ENCODE peak calls at places on chromosomes 2 and 18, in eight cellular contexts. One of them, this sample, is unnamed.

GRCh38 chr2:239293450-239294430 is 107.1 kb downstream of the HDAC4 start:
- DNase-seq in PC-9: no peak
- DNase-seq in HepG2: no peak
- DNase-seq in HCT116: no peak
- DNase-seq in neural progenitor cell: peak; percentile 51
- DNase-seq in fibroblast of lung: no peak
- DNase-seq in GM12878: peak; percentile 26
- DNase-seq in K562: peak; percentile 54
- DNase-seq in this sample: no peak

GRCh38 chr2:46120792-46121565 is 176.2 kb upstream of the EPAS1 start:
- DNase-seq in neural progenitor cell: no peak
- DNase-seq in fibroblast of lung: no peak
- DNase-seq in GM12878: no peak
- DNase-seq in PC-9: no peak
- DNase-seq in K562: no peak
- DNase-seq in HepG2: no peak
- DNase-seq in HCT116: no peak
- DNase-seq in this sample: no peak

GRCh38 chr18:43578636-43579203 is 301.4 kb upstream of the SYT4 start:
- DNase-seq in HepG2: no peak
- DNase-seq in neural progenitor cell: no peak
- DNase-seq in K562: no peak
- DNase-seq in HCT116: no peak
- DNase-seq in GM12878: no peak
- DNase-seq in fibroblast of lung: peak; percentile 21
- DNase-seq in PC-9: no peak
- DNase-seq in this sample: no peak

GRCh38 chr2:219446101-219446504 is 11.5 kb downstream of the SPEG start:
- DNase-seq in neural progenitor cell: peak; percentile 67
- DNase-seq in PC-9: no peak
- DNase-seq in HepG2: no peak
- DNase-seq in fibroblast of lung: peak; percentile 63
- DNase-seq in GM12878: no peak
- DNase-seq in HCT116: no peak
- DNase-seq in K562: no peak
- DNase-seq in this sample: no peak

GRCh38 chr2:25276569-25277465 is 64.9 kb downstream of the DNMT3A start:
- DNase-seq in K562: peak; percentile 30
- DNase-seq in HCT116: no peak
- DNase-seq in HepG2: no peak
- DNase-seq in PC-9: no peak
- DNase-seq in GM12878: no peak
- DNase-seq in fibroblast of lung: no peak
- DNase-seq in neural progenitor cell: peak; percentile 84
- DNase-seq in this sample: no peak

GRCh38 chr18:41870817-41871216 is 84.2 kb upstream of the PIK3C3 start:
- DNase-seq in PC-9: no peak
- DNase-seq in neural progenitor cell: no peak
- DNase-seq in HepG2: no peak
- DNase-seq in fibroblast of lung: no peak
- DNase-seq in GM12878: no peak
- DNase-seq in K562: no peak
- DNase-seq in HCT116: no peak
- DNase-seq in this sample: no peak

GRCh38 chr2:24613154-24613814 is 122.2 kb downstream of the NCOA1 start:
- DNase-seq in PC-9: peak; percentile 7
- DNase-seq in fibroblast of lung: peak; percentile 65
- DNase-seq in K562: peak; percentile 65
- DNase-seq in HepG2: peak; percentile 54
- DNase-seq in HCT116: peak; percentile 24
- DNase-seq in neural progenitor cell: peak; percentile 73
- DNase-seq in GM12878: peak; percentile 32
- DNase-seq in this sample: no peak

GRCh38 chr2:239457586-239458445 is 57.0 kb upstream of the HDAC4 start:
- DNase-seq in neural progenitor cell: no peak
- DNase-seq in fibroblast of lung: no peak
- DNase-seq in PC-9: no peak
- DNase-seq in HCT116: no peak
- DNase-seq in K562: no peak
- DNase-seq in GM12878: no peak
- DNase-seq in HepG2: no peak
- DNase-seq in this sample: no peak

GRCh38 chr2:36177282-36177681 is 178.3 kb upstream of the CRIM1 start:
- DNase-seq in GM12878: no peak
- DNase-seq in PC-9: no peak
- DNase-seq in neural progenitor cell: no peak
- DNase-seq in HCT116: no peak
- DNase-seq in fibroblast of lung: no peak
- DNase-seq in HepG2: no peak
- DNase-seq in K562: no peak
- DNase-seq in this sample: no peak

GRCh38 chr2:238321467-238321866 is 1.1 kb downstream of the TRAF3IP1 start:
- DNase-seq in K562: no peak
- DNase-seq in PC-9: no peak
- DNase-seq in fibroblast of lung: no peak
- DNase-seq in GM12878: no peak
- DNase-seq in HCT116: no peak
- DNase-seq in neural progenitor cell: no peak
- DNase-seq in HepG2: peak; percentile 24
- DNase-seq in this sample: no peak

GRCh38 chr2:3670376-3670775 is 12.4 kb downstream of the ALLC start:
- DNase-seq in K562: no peak
- DNase-seq in HCT116: no peak
- DNase-seq in PC-9: no peak
- DNase-seq in neural progenitor cell: no peak
- DNase-seq in fibroblast of lung: no peak
- DNase-seq in GM12878: no peak
- DNase-seq in HepG2: no peak
- DNase-seq in this sample: no peak

GRCh38 chr18:70288171-70288850 is 534 bp upstream of the SOCS6 start:
- DNase-seq in HepG2: peak; percentile 35
- DNase-seq in fibroblast of lung: peak; percentile 50
- DNase-seq in K562: peak; percentile 22
- DNase-seq in GM12878: no peak
- DNase-seq in neural progenitor cell: peak; percentile 20
- DNase-seq in PC-9: no peak
- DNase-seq in HCT116: no peak
- DNase-seq in this sample: no peak

GRCh38 chr2:74694281-74694680 is 40.2 kb downstream of the SEMA4F start:
- DNase-seq in HCT116: no peak
- DNase-seq in HepG2: no peak
- DNase-seq in neural progenitor cell: no peak
- DNase-seq in PC-9: no peak
- DNase-seq in GM12878: no peak
- DNase-seq in K562: no peak
- DNase-seq in fibroblast of lung: no peak
- DNase-seq in this sample: no peak

GRCh38 chr2:142153601-142154000 is 22.8 kb upstream of the LRP1B start:
- DNase-seq in HCT116: no peak
- DNase-seq in PC-9: no peak
- DNase-seq in GM12878: no peak
- DNase-seq in fibroblast of lung: no peak
- DNase-seq in HepG2: no peak
- DNase-seq in neural progenitor cell: no peak
- DNase-seq in K562: no peak
- DNase-seq in this sample: no peak

GRCh38 chr18:12631831-12632477 is 26.0 kb downstream of the SPIRE1 start:
- DNase-seq in HCT116: no peak
- DNase-seq in HepG2: no peak
- DNase-seq in fibroblast of lung: no peak
- DNase-seq in GM12878: no peak
- DNase-seq in K562: peak; percentile 67
- DNase-seq in PC-9: no peak
- DNase-seq in neural progenitor cell: no peak
- DNase-seq in this sample: no peak

GRCh38 chr18:12625242-12625641 is 32.7 kb downstream of the SPIRE1 start:
- DNase-seq in GM12878: no peak
- DNase-seq in HepG2: no peak
- DNase-seq in PC-9: no peak
- DNase-seq in K562: no peak
- DNase-seq in neural progenitor cell: no peak
- DNase-seq in fibroblast of lung: peak; percentile 66
- DNase-seq in HCT116: no peak
- DNase-seq in this sample: no peak

GRCh38 chr18:12630136-12630535 is 27.8 kb downstream of the SPIRE1 start:
- DNase-seq in fibroblast of lung: peak; percentile 61
- DNase-seq in HCT116: no peak
- DNase-seq in PC-9: no peak
- DNase-seq in neural progenitor cell: no peak
- DNase-seq in HepG2: no peak
- DNase-seq in GM12878: no peak
- DNase-seq in K562: no peak
- DNase-seq in this sample: no peak

GRCh38 chr18:12628706-12629702 is 28.9 kb downstream of the SPIRE1 start:
- DNase-seq in PC-9: no peak
- DNase-seq in GM12878: no peak
- DNase-seq in K562: no peak
- DNase-seq in HCT116: no peak
- DNase-seq in neural progenitor cell: no peak
- DNase-seq in fibroblast of lung: peak; percentile 66
- DNase-seq in HepG2: no peak
- DNase-seq in this sample: no peak
- H3K27ac ChIP-seq in PC-9: no peak overlapping the region
- H3K27ac ChIP-seq in GM12878: no peak overlapping the region
- H3K27ac ChIP-seq in K562: no peak overlapping the region
- H3K27ac ChIP-seq in HCT116: no peak overlapping the region
- H3K27ac ChIP-seq in neural progenitor cell: no peak overlapping the region
- H3K27ac ChIP-seq in fibroblast of lung: peak overlapping the region; percentile 7
- H3K27ac ChIP-seq in HepG2: no peak overlapping the region
- H3K27ac ChIP-seq in this sample: peak overlapping the region; percentile 64

GRCh38 chr18:11981633-11982366 is 493 bp downstream of the IMPA2 start:
- DNase-seq in PC-9: peak; percentile 59
- DNase-seq in neural progenitor cell: peak; percentile 87
- DNase-seq in K562: peak; percentile 41
- DNase-seq in GM12878: no peak
- DNase-seq in fibroblast of lung: peak; percentile 30
- DNase-seq in HepG2: peak; percentile 92
- DNase-seq in HCT116: no peak
- DNase-seq in this sample: no peak
- TF ChIP-seq EZH2 in PC-9: no peak
- TF ChIP-seq EZH2 in neural progenitor cell: peak; percentile 40
- TF ChIP-seq EZH2 in K562: no peak
- TF ChIP-seq EZH2 in GM12878: no peak
- TF ChIP-seq EZH2 in fibroblast of lung: no peak
- TF ChIP-seq EZH2 in HepG2: no peak
- TF ChIP-seq EZH2 in HCT116: no peak
- TF ChIP-seq EZH2 in this sample: no peak

DNA sequence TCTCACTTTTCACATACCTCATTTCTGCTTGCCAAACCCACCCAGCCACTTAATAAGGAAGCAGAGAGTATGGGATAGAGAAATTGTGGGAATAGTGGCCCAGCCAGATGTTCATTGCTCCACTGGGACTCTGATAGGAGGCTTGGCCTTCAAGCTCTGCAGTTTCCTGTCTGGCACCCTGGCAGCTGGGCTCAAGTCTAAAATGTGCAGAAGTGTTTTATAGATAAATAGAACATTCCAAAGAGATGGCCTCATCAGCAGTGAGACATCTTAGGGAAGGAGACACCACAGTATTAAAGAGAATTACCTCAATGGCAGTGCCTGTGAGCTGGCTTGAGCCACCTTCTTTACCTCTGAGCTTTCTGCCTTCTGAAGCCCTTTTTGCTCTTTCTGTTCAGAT is 24.7 kb downstream of the COPS7B start:
- DNase-seq in K562: no peak
- DNase-seq in HepG2: no peak
- DNase-seq in GM12878: no peak
- DNase-seq in fibroblast of lung: peak; percentile 55
- DNase-seq in PC-9: no peak
- DNase-seq in neural progenitor cell: no peak
- DNase-seq in HCT116: no peak
- DNase-seq in this sample: no peak
- H3K27ac ChIP-seq in K562: no peak overlapping the region
- H3K27ac ChIP-seq in HepG2: no peak overlapping the region
- H3K27ac ChIP-seq in GM12878: no peak overlapping the region
- H3K27ac ChIP-seq in fibroblast of lung: no peak overlapping the region
- H3K27ac ChIP-seq in PC-9: no peak overlapping the region
- H3K27ac ChIP-seq in neural progenitor cell: no peak overlapping the region
- H3K27ac ChIP-seq in HCT116: no peak overlapping the region
- H3K27ac ChIP-seq in this sample: peak overlapping the region; percentile 4

GRCh38 chr2:127045792-127046501 is 61.0 kb downstream of the BIN1 start:
- DNase-seq in HepG2: no peak
- DNase-seq in K562: no peak
- DNase-seq in fibroblast of lung: no peak
- DNase-seq in GM12878: no peak
- DNase-seq in PC-9: no peak
- DNase-seq in HCT116: no peak
- DNase-seq in neural progenitor cell: no peak
- DNase-seq in this sample: no peak

GRCh38 chr2:127046579-127046978 is 60.4 kb downstream of the BIN1 start:
- DNase-seq in neural progenitor cell: no peak
- DNase-seq in GM12878: no peak
- DNase-seq in HCT116: no peak
- DNase-seq in HepG2: no peak
- DNase-seq in K562: no peak
- DNase-seq in fibroblast of lung: no peak
- DNase-seq in PC-9: no peak
- DNase-seq in this sample: no peak

GRCh38 chr2:127044977-127045654 is 61.8 kb downstream of the BIN1 start:
- DNase-seq in neural progenitor cell: no peak
- DNase-seq in HCT116: no peak
- DNase-seq in fibroblast of lung: peak; percentile 59
- DNase-seq in HepG2: no peak
- DNase-seq in PC-9: no peak
- DNase-seq in K562: no peak
- DNase-seq in GM12878: no peak
- DNase-seq in this sample: no peak

GRCh38 chr2:127043367-127044164 is 63.4 kb downstream of the BIN1 start:
- DNase-seq in HepG2: no peak
- DNase-seq in GM12878: no peak
- DNase-seq in HCT116: no peak
- DNase-seq in K562: no peak
- DNase-seq in fibroblast of lung: no peak
- DNase-seq in PC-9: peak; percentile 26
- DNase-seq in neural progenitor cell: no peak
- DNase-seq in this sample: no peak

GRCh38 chr2:127044165-127044718 is 62.7 kb downstream of the BIN1 start:
- DNase-seq in HCT116: no peak
- DNase-seq in neural progenitor cell: no peak
- DNase-seq in fibroblast of lung: no peak
- DNase-seq in GM12878: no peak
- DNase-seq in K562: no peak
- DNase-seq in PC-9: no peak
- DNase-seq in HepG2: no peak
- DNase-seq in this sample: no peak
- TF ChIP-seq EZH2 in HCT116: no peak
- TF ChIP-seq EZH2 in neural progenitor cell: no peak
- TF ChIP-seq EZH2 in fibroblast of lung: no peak
- TF ChIP-seq EZH2 in GM12878: no peak
- TF ChIP-seq EZH2 in K562: no peak
- TF ChIP-seq EZH2 in PC-9: no peak
- TF ChIP-seq EZH2 in HepG2: no peak
- TF ChIP-seq EZH2 in this sample: no peak

GRCh38 chr2:70331012-70331411 is 29.1 kb upstream of the FAM136A start:
- DNase-seq in HCT116: no peak
- DNase-seq in K562: no peak
- DNase-seq in neural progenitor cell: no peak
- DNase-seq in GM12878: no peak
- DNase-seq in PC-9: no peak
- DNase-seq in fibroblast of lung: no peak
- DNase-seq in HepG2: no peak
- DNase-seq in this sample: no peak

GRCh38 chr2:70325875-70326274 is 24.0 kb upstream of the FAM136A start:
- DNase-seq in PC-9: no peak
- DNase-seq in K562: no peak
- DNase-seq in neural progenitor cell: no peak
- DNase-seq in HCT116: no peak
- DNase-seq in HepG2: no peak
- DNase-seq in GM12878: no peak
- DNase-seq in fibroblast of lung: no peak
- DNase-seq in this sample: no peak

GRCh38 chr2:70328921-70329561 is 27.2 kb upstream of the FAM136A start:
- DNase-seq in neural progenitor cell: no peak
- DNase-seq in K562: no peak
- DNase-seq in GM12878: no peak
- DNase-seq in HCT116: peak; percentile 96
- DNase-seq in fibroblast of lung: no peak
- DNase-seq in PC-9: peak; percentile 93
- DNase-seq in HepG2: peak; percentile 65
- DNase-seq in this sample: peak; percentile 86
- H3K27ac ChIP-seq in neural progenitor cell: no peak overlapping the region
- H3K27ac ChIP-seq in K562: no peak overlapping the region
- H3K27ac ChIP-seq in GM12878: no peak overlapping the region
- H3K27ac ChIP-seq in HCT116: peak overlapping the region; percentile 74
- H3K27ac ChIP-seq in fibroblast of lung: no peak overlapping the region
- H3K27ac ChIP-seq in PC-9: peak overlapping the region; percentile 81
- H3K27ac ChIP-seq in HepG2: peak overlapping the region; percentile 4
- H3K27ac ChIP-seq in this sample: peak overlapping the region; percentile 92

This sample was measured in keratinocyte.